ENCODE peak calls at places on chromosomes 16 and 17, in four cellular contexts. X, T, Z and I are unnamed samples.

GRCh38 chr17:17269926-17270773 is 10.9 kb downstream of the COPS3 start:
- DNase-seq in X (no peak), T (no peak), Z (no peak), I (no peak)

GRCh38 chr16:22677024-22677830 is 136.7 kb upstream of the HS3ST2 start:
- DNase-seq in X (no peak), T (no peak), Z (no peak), I (no peak)

GRCh38 chr16:3007957-3008748 is 4.6 kb upstream of the CLDN9 start:
- DNase-seq in X (no peak), T (no peak), Z (no peak), I (no peak)

GRCh38 chr16:6484931-6485330 is 847.7 kb upstream of the RBFOX1 start:
- DNase-seq in X (no peak), T (no peak), Z (no peak), I (no peak)

GRCh38 chr16:53892155-53892554 is 188.2 kb downstream of the FTO start:
- DNase-seq in X (peak), T (no peak), Z (no peak), I (no peak)

GRCh38 chr17:48113201-48113676 is 5.7 kb downstream of the SNX11 start:
- DNase-seq in X (no peak), T (no peak), Z (no peak), I (no peak)

GRCh38 chr17:61310611-61311010 is 89.0 kb upstream of the TBX2 start:
- DNase-seq in X (no peak), T (no peak), Z (no peak), I (no peak)

GRCh38 chr17:1762233-1762905 is 509 bp downstream of the SERPINF1 start:
- DNase-seq in X (no peak), T (no peak), Z (no peak), I (no peak)

GRCh38 chr16:89581045-89581695 is 5.6 kb downstream of the CPNE7 start:
- DNase-seq in X (peak), T (no peak), Z (peak), I (no peak)

GRCh38 chr16:1108299-1109252 is 12.5 kb upstream of the C1QTNF8 start:
- DNase-seq in X (peak), T (peak), Z (no peak), I (peak)

GRCh38 chr16:57758331-57759117 is 23.0 kb downstream of the KATNB1 start:
- DNase-seq in X (no peak), T (no peak), Z (peak), I (peak)

GRCh38 chr17:58156839-58157803 is 8.9 kb downstream of the OR4D1 start:
- DNase-seq in X (peak), T (peak), Z (peak), I (no peak)

GRCh38 chr17:61689610-61690180 is 98.7 kb upstream of the NACA2 start:
- DNase-seq in X (peak), T (no peak), Z (no peak), I (no peak)

GRCh38 chr17:41664587-41665565 is 23.8 kb upstream of the EIF1 start:
- DNase-seq in X (no peak), T (no peak), Z (peak), I (no peak)

GRCh38 chr17:68676856-68677255 is 75.7 kb upstream of the FAM20A start:
- DNase-seq in X (no peak), T (no peak), Z (no peak), I (no peak)

GRCh38 chr17:17677299-17678040 is 3.8 kb upstream of the RAI1 start:
- DNase-seq in X (no peak), T (no peak), Z (no peak), I (no peak)

GRCh38 chr16:11445486-11445885 is 100.2 kb downstream of the RMI2 start:
- DNase-seq in X (no peak), T (no peak), Z (no peak), I (no peak)

GRCh38 chr16:58464916-58465731 is 34.8 kb upstream of the NDRG4 start:
- DNase-seq in X (no peak), T (no peak), Z (no peak), I (no peak)

GRCh38 chr17:46764709-46765401 is 53.6 kb downstream of the WNT3 start:
- DNase-seq in X (peak), T (no peak), Z (no peak), I (no peak)

GRCh38 chr17:1591474-1592090 is 29.0 kb upstream of the PITPNA start:
- DNase-seq in X (no peak), T (no peak), Z (peak), I (no peak)